ENCODE peak calls at places on chromosomes 12 and 14, in ten cellular contexts. One of them, this sample, is unnamed. For H3K36me3, the result is how much of the 10 kb centered on the place peaks cover.

GRCh38 chr14:101721951-101722661 is 39.4 kb upstream of the PPP2R5C start:
- DNase-seq in adrenal gland: no peak
- DNase-seq in mucosa of descending colon: peak
- DNase-seq in right lobe of liver: no peak
- DNase-seq in Peyer's patch: no peak
- DNase-seq in ovary: no peak
- DNase-seq in stomach: peak
- DNase-seq in lower lobe of right lung: no peak
- DNase-seq in body of pancreas: peak
- DNase-seq in suprapubic skin: peak
- DNase-seq in this sample: peak

GRCh38 chr14:72961579-72962335 is 35.5 kb downstream of the DCAF4 start:
- DNase-seq in suprapubic skin: no peak
- DNase-seq in lower lobe of right lung: no peak
- DNase-seq in body of pancreas: no peak
- DNase-seq in Peyer's patch: no peak
- DNase-seq in adrenal gland: no peak
- DNase-seq in right lobe of liver: no peak
- DNase-seq in ovary: no peak
- DNase-seq in mucosa of descending colon: no peak
- DNase-seq in stomach: no peak
- DNase-seq in this sample: no peak

GRCh38 chr12:22702690-22703089 is 77.7 kb downstream of the ETNK1 start:
- DNase-seq in lower lobe of right lung: no peak
- DNase-seq in suprapubic skin: no peak
- DNase-seq in ovary: no peak
- DNase-seq in body of pancreas: no peak
- DNase-seq in mucosa of descending colon: no peak
- DNase-seq in right lobe of liver: no peak
- DNase-seq in adrenal gland: no peak
- DNase-seq in stomach: no peak
- DNase-seq in Peyer's patch: no peak
- DNase-seq in this sample: no peak

GRCh38 chr14:91496790-91497189 is 13.3 kb downstream of the PPP4R3A start:
- DNase-seq in suprapubic skin: no peak
- DNase-seq in adrenal gland: no peak
- DNase-seq in Peyer's patch: no peak
- DNase-seq in lower lobe of right lung: no peak
- DNase-seq in right lobe of liver: no peak
- DNase-seq in ovary: no peak
- DNase-seq in body of pancreas: no peak
- DNase-seq in mucosa of descending colon: no peak
- DNase-seq in stomach: no peak
- DNase-seq in this sample: no peak

GRCh38 chr12:102484017-102484731 is 3.8 kb upstream of the IGF1 start:
- DNase-seq in stomach: peak
- DNase-seq in suprapubic skin: peak
- DNase-seq in Peyer's patch: no peak
- DNase-seq in adrenal gland: peak
- DNase-seq in mucosa of descending colon: peak
- DNase-seq in body of pancreas: peak
- DNase-seq in lower lobe of right lung: peak
- DNase-seq in ovary: peak
- DNase-seq in right lobe of liver: peak
- DNase-seq in this sample: no peak

GRCh38 chr12:106815741-106816140 is 41.3 kb downstream of the RIC8B start:
- DNase-seq in adrenal gland: no peak
- DNase-seq in body of pancreas: no peak
- DNase-seq in Peyer's patch: no peak
- DNase-seq in mucosa of descending colon: no peak
- DNase-seq in ovary: no peak
- DNase-seq in lower lobe of right lung: no peak
- DNase-seq in stomach: no peak
- DNase-seq in suprapubic skin: no peak
- DNase-seq in right lobe of liver: no peak
- DNase-seq in this sample: no peak

GRCh38 chr14:65286443-65286842 is 126.1 kb upstream of the FUT8 start:
- DNase-seq in ovary: no peak
- DNase-seq in adrenal gland: no peak
- DNase-seq in stomach: peak
- DNase-seq in body of pancreas: no peak
- DNase-seq in lower lobe of right lung: no peak
- DNase-seq in Peyer's patch: no peak
- DNase-seq in suprapubic skin: no peak
- DNase-seq in right lobe of liver: no peak
- DNase-seq in mucosa of descending colon: no peak
- DNase-seq in this sample: no peak

GRCh38 chr12:40015360-40015759 is 90.5 kb downstream of the SLC2A13 start:
- DNase-seq in body of pancreas: no peak
- DNase-seq in suprapubic skin: no peak
- DNase-seq in ovary: no peak
- DNase-seq in stomach: no peak
- DNase-seq in lower lobe of right lung: no peak
- DNase-seq in right lobe of liver: no peak
- DNase-seq in Peyer's patch: no peak
- DNase-seq in mucosa of descending colon: no peak
- DNase-seq in adrenal gland: no peak
- DNase-seq in this sample: no peak

GRCh38 chr14:92945959-92946846 is 23.3 kb downstream of the CHGA start:
- DNase-seq in ovary: peak
- DNase-seq in Peyer's patch: peak
- DNase-seq in right lobe of liver: peak
- DNase-seq in suprapubic skin: peak
- DNase-seq in body of pancreas: peak
- DNase-seq in stomach: peak
- DNase-seq in adrenal gland: no peak
- DNase-seq in mucosa of descending colon: peak
- DNase-seq in lower lobe of right lung: peak
- DNase-seq in this sample: no peak

GRCh38 chr12:27800819-27801218 is 20.8 kb upstream of the MANSC4 start:
- DNase-seq in lower lobe of right lung: no peak
- DNase-seq in right lobe of liver: no peak
- DNase-seq in Peyer's patch: no peak
- DNase-seq in adrenal gland: no peak
- DNase-seq in mucosa of descending colon: no peak
- DNase-seq in body of pancreas: no peak
- DNase-seq in ovary: no peak
- DNase-seq in stomach: no peak
- DNase-seq in suprapubic skin: no peak
- DNase-seq in this sample: no peak

GRCh38 chr12:27797301-27798025 is 17.4 kb upstream of the MANSC4 start:
- DNase-seq in adrenal gland: no peak
- DNase-seq in stomach: no peak
- DNase-seq in mucosa of descending colon: no peak
- DNase-seq in Peyer's patch: no peak
- DNase-seq in lower lobe of right lung: no peak
- DNase-seq in suprapubic skin: no peak
- DNase-seq in ovary: no peak
- DNase-seq in right lobe of liver: no peak
- DNase-seq in body of pancreas: no peak
- DNase-seq in this sample: no peak

GRCh38 chr12:27790179-27790578 is 10.1 kb upstream of the MANSC4 start:
- DNase-seq in lower lobe of right lung: no peak
- DNase-seq in suprapubic skin: no peak
- DNase-seq in stomach: no peak
- DNase-seq in adrenal gland: no peak
- DNase-seq in mucosa of descending colon: no peak
- DNase-seq in ovary: no peak
- DNase-seq in right lobe of liver: no peak
- DNase-seq in Peyer's patch: no peak
- DNase-seq in body of pancreas: no peak
- DNase-seq in this sample: no peak

GRCh38 chr12:27796093-27796492 is 16.1 kb upstream of the MANSC4 start:
- DNase-seq in adrenal gland: no peak
- DNase-seq in mucosa of descending colon: no peak
- DNase-seq in stomach: no peak
- DNase-seq in suprapubic skin: no peak
- DNase-seq in lower lobe of right lung: no peak
- DNase-seq in right lobe of liver: no peak
- DNase-seq in body of pancreas: no peak
- DNase-seq in ovary: no peak
- DNase-seq in Peyer's patch: no peak
- DNase-seq in this sample: no peak

DNA sequence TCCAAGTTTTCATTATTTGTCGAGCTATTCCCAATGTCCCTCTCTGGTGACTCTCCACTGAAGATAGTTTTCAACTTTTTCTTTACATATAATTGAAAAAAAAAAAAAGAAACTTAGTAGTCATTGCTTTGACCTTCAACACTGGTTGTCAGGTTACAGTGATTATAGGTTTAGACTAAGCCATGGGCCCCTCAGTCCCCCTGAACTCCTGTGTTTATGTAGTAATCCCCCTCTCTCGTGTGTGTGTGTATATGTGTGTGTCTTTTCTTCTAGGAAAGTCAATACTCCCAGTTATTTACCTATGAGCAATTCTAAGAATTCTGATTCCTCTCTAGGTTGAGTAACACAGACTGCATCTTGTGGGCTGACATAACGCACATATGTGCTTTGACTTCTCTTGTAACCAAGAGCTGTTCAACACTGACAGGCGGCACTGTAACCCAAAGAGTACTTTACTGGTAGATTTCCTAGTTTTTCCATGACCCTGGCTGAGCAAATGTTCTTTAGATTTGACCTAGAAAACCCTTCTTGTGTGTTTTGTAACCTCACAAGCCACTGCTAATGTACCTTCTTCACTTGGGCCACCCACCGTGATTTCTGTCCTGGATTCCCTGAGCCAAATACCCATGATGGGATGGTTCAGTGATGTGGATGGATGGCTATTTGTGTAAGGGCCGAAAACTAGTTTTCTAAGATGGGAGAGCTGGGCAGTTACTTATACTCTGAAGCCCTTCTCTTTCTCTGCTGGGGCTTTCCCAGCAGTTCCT is 15.0 kb upstream of the MANSC4 start:
- DNase-seq in suprapubic skin: no peak
- DNase-seq in ovary: no peak
- DNase-seq in lower lobe of right lung: no peak
- DNase-seq in stomach: no peak
- DNase-seq in right lobe of liver: no peak
- DNase-seq in body of pancreas: peak
- DNase-seq in adrenal gland: no peak
- DNase-seq in Peyer's patch: no peak
- DNase-seq in mucosa of descending colon: no peak
- DNase-seq in this sample: no peak
- H3K36me3 ChIP-seq in suprapubic skin: half or more
- H3K36me3 ChIP-seq in ovary: under half
- H3K36me3 ChIP-seq in lower lobe of right lung: half or more
- H3K36me3 ChIP-seq in stomach: half or more
- H3K36me3 ChIP-seq in right lobe of liver: under half
- H3K36me3 ChIP-seq in body of pancreas: under half
- H3K36me3 ChIP-seq in adrenal gland: under half
- H3K36me3 ChIP-seq in Peyer's patch: half or more
- H3K36me3 ChIP-seq in mucosa of descending colon: under half
- H3K36me3 ChIP-seq in this sample: under half

DNA sequence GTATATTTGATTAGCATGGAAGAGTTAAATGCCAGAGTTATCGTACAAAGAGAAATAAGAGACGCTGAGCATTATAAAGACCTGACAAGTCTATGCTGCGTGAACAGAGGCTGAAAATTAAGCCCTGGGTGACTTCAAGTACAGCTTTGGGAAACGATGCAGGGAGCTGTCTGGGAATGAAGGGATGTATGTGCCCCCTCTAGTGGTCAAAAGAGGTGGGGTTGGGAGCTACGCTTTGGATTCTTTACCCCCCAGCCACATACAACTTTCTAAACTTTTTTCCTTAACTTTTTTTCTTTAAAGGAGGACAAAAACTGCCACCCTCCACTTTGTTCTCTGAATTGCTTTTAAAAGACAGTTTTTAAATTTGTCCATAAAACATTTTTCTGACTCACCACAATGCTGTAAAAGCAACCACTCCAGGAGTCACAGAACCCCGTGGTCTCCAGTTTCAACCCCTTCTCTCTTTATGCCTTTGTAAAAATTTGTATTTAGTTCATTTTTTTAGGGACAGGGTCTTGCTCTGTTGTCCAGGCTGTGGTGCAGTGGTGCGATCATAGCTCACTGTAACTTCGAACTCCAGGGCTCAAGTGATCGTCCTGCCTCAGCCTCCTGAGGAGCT is 59.4 kb downstream of the ZNF664 start:
- DNase-seq in stomach: peak
- DNase-seq in mucosa of descending colon: no peak
- DNase-seq in right lobe of liver: peak
- DNase-seq in adrenal gland: peak
- DNase-seq in suprapubic skin: no peak
- DNase-seq in lower lobe of right lung: no peak
- DNase-seq in body of pancreas: peak
- DNase-seq in Peyer's patch: no peak
- DNase-seq in ovary: no peak
- DNase-seq in this sample: no peak
- TF ChIP-seq CTCF in stomach: peak
- TF ChIP-seq CTCF in mucosa of descending colon: peak
- TF ChIP-seq CTCF in right lobe of liver: peak
- TF ChIP-seq CTCF in adrenal gland: peak
- TF ChIP-seq CTCF in suprapubic skin: peak
- TF ChIP-seq CTCF in lower lobe of right lung: peak
- TF ChIP-seq CTCF in body of pancreas: peak
- TF ChIP-seq CTCF in Peyer's patch: peak
- TF ChIP-seq CTCF in ovary: peak
- TF ChIP-seq CTCF in this sample: peak

DNA sequence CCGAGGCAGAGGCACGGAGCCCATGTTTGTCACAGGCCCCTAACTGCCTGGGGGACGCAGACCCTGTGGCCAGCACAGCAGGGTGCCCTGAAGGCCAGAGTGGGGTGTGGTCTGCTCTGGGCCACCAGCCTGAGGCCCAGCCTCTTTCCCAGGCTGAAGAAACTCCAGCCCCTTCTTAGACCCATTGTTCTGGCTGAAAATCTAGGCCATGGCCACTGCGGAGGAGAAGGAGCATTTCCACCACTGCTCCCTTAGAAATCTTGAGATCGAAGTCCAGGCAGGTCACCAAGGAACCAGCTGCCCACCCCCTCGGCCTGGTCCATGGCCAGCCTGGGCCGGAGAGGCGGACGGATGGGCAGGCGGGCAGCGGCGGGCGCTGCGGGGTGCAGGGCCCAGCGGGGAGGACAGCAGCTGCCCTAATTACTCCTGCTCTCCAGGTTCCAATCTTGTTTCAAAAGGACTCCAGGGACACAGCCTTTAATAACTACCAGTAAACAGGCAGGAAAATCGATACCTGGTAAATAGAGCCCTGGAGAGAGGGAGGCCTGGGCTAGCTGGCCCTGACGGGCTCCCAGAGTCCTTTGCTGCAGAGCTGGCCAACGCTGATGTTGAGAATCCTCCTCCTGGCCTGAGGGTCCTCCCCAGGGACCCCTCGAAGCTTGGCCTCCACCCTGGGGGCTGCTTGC is 15.0 kb downstream of the DTX1 start:
- DNase-seq in suprapubic skin: no peak
- DNase-seq in mucosa of descending colon: no peak
- DNase-seq in right lobe of liver: peak
- DNase-seq in ovary: no peak
- DNase-seq in adrenal gland: no peak
- DNase-seq in stomach: no peak
- DNase-seq in body of pancreas: peak
- DNase-seq in Peyer's patch: no peak
- DNase-seq in lower lobe of right lung: no peak
- DNase-seq in this sample: no peak
- H3K4me3 ChIP-seq in suprapubic skin: no peak
- H3K4me3 ChIP-seq in mucosa of descending colon: no peak
- H3K4me3 ChIP-seq in right lobe of liver: peak
- H3K4me3 ChIP-seq in ovary: no peak
- H3K4me3 ChIP-seq in adrenal gland: no peak
- H3K4me3 ChIP-seq in stomach: no peak
- H3K4me3 ChIP-seq in body of pancreas: no peak
- H3K4me3 ChIP-seq in Peyer's patch: no peak
- H3K4me3 ChIP-seq in lower lobe of right lung: no peak
- H3K4me3 ChIP-seq in this sample: no peak

GRCh38 chr12:48954061-48954460 is 3.2 kb downstream of the ARF3 start:
- DNase-seq in body of pancreas: no peak
- DNase-seq in adrenal gland: no peak
- DNase-seq in suprapubic skin: no peak
- DNase-seq in right lobe of liver: no peak
- DNase-seq in ovary: no peak
- DNase-seq in lower lobe of right lung: no peak
- DNase-seq in Peyer's patch: no peak
- DNase-seq in mucosa of descending colon: no peak
- DNase-seq in stomach: no peak
- DNase-seq in this sample: no peak
- H3K36me3 ChIP-seq in body of pancreas: under half
- H3K36me3 ChIP-seq in adrenal gland: under half
- H3K36me3 ChIP-seq in suprapubic skin: under half
- H3K36me3 ChIP-seq in right lobe of liver: under half
- H3K36me3 ChIP-seq in ovary: under half
- H3K36me3 ChIP-seq in lower lobe of right lung: under half
- H3K36me3 ChIP-seq in Peyer's patch: under half
- H3K36me3 ChIP-seq in mucosa of descending colon: under half
- H3K36me3 ChIP-seq in stomach: under half
- H3K36me3 ChIP-seq in this sample: under half

This sample was measured in BJ.